ENCODE peak calls at places on chromosomes 3 and 15, in eight cellular contexts. V, M, B, K, D, O, J and H are unnamed samples.

GRCh38 chr3:54433846-54434245 is 311.5 kb downstream of the CACNA2D3 start:
- DNase-seq in D (no peak), V (no peak), O (no peak), K (no peak), B (peak), M (no peak), J (no peak), H (peak)

GRCh38 chr3:172622916-172623700 is 87.8 kb downstream of the NCEH1 start:
- DNase-seq in M (peak), B (peak), K (no peak), D (no peak), J (peak), O (no peak), V (no peak), H (peak)

GRCh38 chr3:134955874-134956273 is 160.8 kb downstream of the EPHB1 start:
- DNase-seq in D (no peak), V (no peak), M (no peak), O (no peak), B (no peak), J (no peak), K (no peak), H (no peak)

GRCh38 chr3:143970773-143971366 is 753 bp upstream of the DIPK2A start:
- DNase-seq in B (peak), V (peak), K (no peak), O (peak), J (no peak), M (peak), D (no peak), H (peak)

GRCh38 chr15:57551717-57552677 is 39.7 kb upstream of the MYZAP start:
- DNase-seq in M (no peak), B (peak), V (peak), K (peak), J (peak), O (peak), D (peak), H (peak)

GRCh38 chr3:11542551-11542950 is 101.2 kb downstream of the VGLL4 start:
- DNase-seq in D (no peak), O (no peak), V (no peak), B (no peak), M (no peak), K (no peak), J (no peak), H (no peak)

GRCh38 chr3:185280572-185281365 is 26.9 kb upstream of the EHHADH start:
- DNase-seq in M (peak), O (peak), B (peak), V (peak), D (peak), J (no peak), K (no peak), H (no peak)

GRCh38 chr3:159045279-159045678 is 243.4 kb downstream of the MFSD1 start:
- DNase-seq in B (no peak), J (no peak), O (no peak), V (no peak), M (no peak), D (no peak), K (no peak), H (no peak)

GRCh38 chr15:33194237-33194636 is 277 bp downstream of the FMN1 start:
- DNase-seq in V (no peak), B (no peak), K (no peak), M (no peak), J (no peak), O (no peak), D (peak), H (no peak)

GRCh38 chr3:71718069-71718468 is 7.1 kb downstream of the EIF4E3 start:
- DNase-seq in V (no peak), J (no peak), B (no peak), D (no peak), M (no peak), K (no peak), O (no peak), H (no peak)

GRCh38 chr3:173630849-173631248 is 233.3 kb downstream of the NLGN1 start:
- DNase-seq in J (no peak), D (no peak), K (no peak), O (no peak), V (no peak), M (no peak), B (no peak), H (no peak)

GRCh38 chr3:131221731-131222130 is 159.8 kb upstream of the NUDT16 start:
- DNase-seq in V (peak), J (no peak), B (peak), O (no peak), M (no peak), D (peak), K (peak), H (no peak)

GRCh38 chr3:104909188-104909587 is 457.5 kb upstream of the ALCAM start:
- DNase-seq in M (no peak), D (peak), V (peak), J (no peak), O (no peak), B (peak), K (no peak), H (no peak)

GRCh38 chr15:76936671-76937070 is 5.1 kb downstream of the RCN2 start:
- DNase-seq in O (no peak), V (no peak), K (no peak), D (no peak), J (no peak), M (no peak), B (peak), H (no peak)

GRCh38 chr3:12898980-12899755 is 57.8 kb upstream of the RPL32 start:
- DNase-seq in B (no peak), M (no peak), V (no peak), K (no peak), J (no peak), O (no peak), D (no peak), H (no peak)

GRCh38 chr15:33737687-33738606 is 230.3 kb upstream of the CHRM5 start:
- DNase-seq in V (no peak), B (peak), O (peak), M (peak), D (peak), K (no peak), J (peak), H (peak)

GRCh38 chr3:119580148-119580760 is 962 bp downstream of the ADPRH start:
- DNase-seq in D (peak), J (no peak), O (peak), B (no peak), V (no peak), K (no peak), M (peak), H (peak)

GRCh38 chr3:105987809-105988208 is 119.0 kb upstream of the CBLB start:
- DNase-seq in M (no peak), K (no peak), J (no peak), D (no peak), B (no peak), V (no peak), O (no peak), H (no peak)

GRCh38 chr15:71273731-71274447 is 158.6 kb downstream of the THSD4 start:
- DNase-seq in B (no peak), J (no peak), O (no peak), K (no peak), V (no peak), M (no peak), D (peak), H (no peak)

GRCh38 chr3:150545419-150546225 is 674 bp downstream of the SERP1 start:
- DNase-seq in V (no peak), B (peak), J (peak), O (no peak), K (no peak), D (peak), M (peak), H (no peak)

GRCh38 chr3:62870321-62870720 is 4.9 kb downstream of the CADPS start:
- DNase-seq in O (no peak), M (no peak), D (peak), K (no peak), J (no peak), B (peak), V (no peak), H (no peak)

GRCh38 chr15:67707520-67708283 is 117.6 kb upstream of the SKOR1 start:
- DNase-seq in O (no peak), K (no peak), V (no peak), D (no peak), M (no peak), B (no peak), J (no peak), H (peak)

DNA sequence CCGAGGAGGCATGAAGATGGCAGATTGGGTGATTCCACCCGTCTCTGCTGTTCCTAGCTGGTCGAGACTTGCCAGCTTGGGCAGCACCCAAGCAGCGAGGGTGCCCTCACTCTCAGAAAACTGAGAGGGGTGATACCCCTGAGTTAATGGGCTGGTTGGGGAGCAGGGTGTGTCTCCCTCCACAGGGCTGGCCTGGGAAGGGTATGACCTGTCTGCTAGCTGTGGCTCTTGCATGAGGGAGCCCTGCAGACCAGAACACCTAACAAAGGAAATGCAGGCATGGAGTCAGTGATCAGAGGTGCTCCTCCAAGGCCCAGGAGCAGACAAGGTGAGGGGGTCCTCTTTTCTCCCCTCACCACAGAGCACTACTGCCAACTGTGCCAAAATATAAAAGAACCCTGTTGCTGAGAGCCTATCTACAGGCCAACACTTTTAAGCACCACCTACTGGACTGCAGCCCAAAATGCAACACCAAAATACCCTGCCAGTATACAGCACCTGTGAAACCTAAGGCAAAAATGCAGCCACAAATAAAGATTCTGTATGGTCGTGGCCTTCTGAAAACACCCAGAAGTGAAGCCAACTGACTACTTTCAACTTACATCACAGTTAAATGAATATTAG is 35.8 kb upstream of the PPM1L start:
- DNase-seq in K (no peak), B (no peak), O (no peak), D (no peak), J (no peak), M (peak), V (no peak), H (peak)
- TF ChIP-seq CTCF in K (peak), B (peak), O (no peak), D (no peak), J (no peak), M (no peak), V (no peak), H (peak)

GRCh38 chr3:9757427-9757826 is 7.7 kb downstream of the OGG1 start:
- DNase-seq in D (no peak), K (no peak), M (no peak), B (no peak), O (no peak), J (no peak), V (no peak), H (no peak)
- TF ChIP-seq CTCF in D (no peak), K (no peak), M (no peak), B (no peak), O (no peak), J (no peak), V (no peak), H (no peak)

GRCh38 chr3:194269610-194270145 is 81.5 kb downstream of the CPN2 start:
- DNase-seq in J (peak), M (no peak), O (no peak), D (peak), B (no peak), V (no peak), K (no peak), H (peak)
- TF ChIP-seq CTCF in J (peak), M (no peak), O (no peak), D (peak), B (no peak), V (no peak), K (peak), H (peak)

GRCh38 chr3:171172070-171172469 is 145.6 kb upstream of the SLC2A2 start:
- DNase-seq in D (no peak), B (no peak), K (no peak), M (no peak), J (no peak), O (no peak), V (no peak), H (peak)
- TF ChIP-seq CTCF in D (no peak), B (peak), K (no peak), M (peak), J (peak), O (peak), V (peak), H (peak)

GRCh38 chr3:51371943-51372557 is 13.0 kb upstream of the MANF start:
- DNase-seq in B (peak), V (peak), M (peak), K (peak), J (peak), D (peak), O (no peak), H (peak)
- TF ChIP-seq CTCF in B (peak), V (peak), M (peak), K (peak), J (peak), D (peak), O (peak), H (peak)

DNA sequence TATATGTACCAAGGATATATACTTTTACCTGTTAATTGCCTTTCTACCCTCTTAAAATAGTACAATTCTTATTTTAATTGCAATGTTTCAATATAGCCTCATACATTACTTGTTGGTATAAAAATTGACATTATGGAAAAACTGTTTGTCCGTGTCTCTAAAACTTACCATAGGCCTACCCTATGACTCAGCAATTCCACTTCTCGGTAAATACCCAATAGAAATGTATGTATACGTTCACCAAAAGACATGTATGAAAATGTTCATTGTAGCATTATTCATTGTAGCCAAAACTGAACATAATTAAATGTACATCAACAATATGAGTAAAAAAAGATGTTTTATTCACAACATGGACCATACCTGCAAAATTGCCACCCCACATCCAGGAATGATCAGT is 679.2 kb upstream of the UBE2E2 start:
- DNase-seq in O (no peak), J (no peak), B (no peak), V (no peak), M (no peak), K (no peak), D (no peak), H (no peak)
- TF ChIP-seq CTCF in O (no peak), J (no peak), B (no peak), V (no peak), M (no peak), K (no peak), D (no peak), H (no peak)

DNA sequence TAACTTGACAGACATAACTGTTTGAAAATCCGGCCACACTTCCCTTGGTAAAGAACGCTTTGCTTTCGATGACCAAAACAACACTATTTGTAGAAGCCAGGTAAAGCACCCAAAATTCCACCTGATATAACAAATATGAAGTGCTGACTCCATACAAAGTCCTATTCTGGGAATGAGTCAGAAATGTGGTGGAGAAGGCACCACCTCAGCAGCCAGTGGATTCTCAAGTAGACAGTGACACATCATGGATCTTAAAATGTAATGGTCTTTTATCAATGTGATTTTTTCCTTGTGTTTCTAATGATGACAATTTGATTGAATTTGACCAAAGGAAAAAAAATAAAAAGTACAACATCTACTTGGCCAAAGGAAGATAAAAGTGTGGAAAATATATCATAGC is 135.0 kb upstream of the WNT5A start:
- DNase-seq in M (no peak), V (peak), J (no peak), K (no peak), B (peak), O (no peak), D (peak), H (no peak)
- TF ChIP-seq CTCF in M (no peak), V (no peak), J (no peak), K (no peak), B (no peak), O (no peak), D (no peak), H (no peak)

GRCh38 chr15:63308947-63309346 is 31.5 kb downstream of the APH1B start:
- DNase-seq in B (no peak), V (no peak), J (no peak), O (no peak), K (no peak), D (no peak), M (no peak), H (no peak)
- TF ChIP-seq CTCF in B (no peak), V (no peak), J (no peak), O (no peak), K (no peak), D (no peak), M (no peak), H (no peak)

DNA sequence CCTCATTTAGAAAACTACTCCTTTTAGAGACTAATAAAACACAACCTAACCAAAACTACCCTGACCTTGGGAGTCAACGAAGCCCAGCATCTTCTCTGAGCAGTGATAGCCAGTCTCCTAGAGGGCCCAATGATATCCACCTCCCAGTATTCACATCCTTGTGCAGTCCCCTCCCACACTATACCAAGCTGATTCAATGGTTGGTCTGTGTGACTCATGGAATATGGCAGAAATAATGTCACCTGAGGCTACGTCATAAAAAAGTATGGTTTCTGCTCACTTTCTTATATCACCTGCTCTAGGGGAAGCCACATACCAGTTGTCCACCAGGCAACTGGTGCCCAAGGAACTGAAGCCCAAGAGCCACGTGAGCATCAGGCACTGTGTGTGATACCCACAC is 21.4 kb upstream of the USF3 start:
- DNase-seq in O (no peak), B (no peak), J (no peak), K (no peak), V (no peak), D (no peak), M (no peak), H (no peak)
- TF ChIP-seq CTCF in O (no peak), B (no peak), J (no peak), K (no peak), V (no peak), D (no peak), M (no peak), H (no peak)